ENCODE peak calls at places on chromosomes 2 and 18, in eight cellular contexts. H is GM23248, C is stomach, Y is SJCRH30, A is left lung, T is PC-3, X is neuronal stem cell, S is brain microvascular endothelial cell. L is an unnamed sample.
A peak's percentile ranks its signal among the peaks of the same experiment; 100 is the strongest.

GRCh38 chr2:110755494-110756078 is 23.2 kb downstream of the ACOXL start:
- DNase-seq in H (peak; percentile 34), C (no peak), Y (no peak), A (no peak), T (peak; percentile 51), X (no peak), S (no peak), L (no peak)

GRCh38 chr2:176020400-176020799 is 18.3 kb upstream of the LNPK start:
- DNase-seq in H (no peak), C (no peak), Y (no peak), A (no peak), T (no peak), X (no peak), S (no peak), L (no peak)

GRCh38 chr2:170212625-170213280 is 34.8 kb downstream of the MYO3B start:
- DNase-seq in H (peak; percentile 34), C (no peak), Y (no peak), A (no peak), T (no peak), X (no peak), S (no peak), L (no peak)

GRCh38 chr2:19623488-19623887 is 265.1 kb upstream of the OSR1 start:
- DNase-seq in H (peak; percentile 83), C (no peak), Y (no peak), A (no peak), T (peak; percentile 78), X (no peak), S (peak; percentile 64), L (no peak)

GRCh38 chr2:120464448-120464931 is 118.6 kb downstream of the INHBB start:
- DNase-seq in H (no peak), C (no peak), Y (no peak), A (no peak), T (no peak), X (no peak), S (no peak), L (no peak)

GRCh38 chr2:39913648-39914456 is 134.8 kb upstream of the THUMPD2 start:
- DNase-seq in H (peak; percentile 85), C (no peak), Y (peak; percentile 27), A (no peak), T (peak; percentile 88), X (peak; percentile 62), S (peak; percentile 66), L (no peak)

GRCh38 chr2:235749121-235749780 is 255.4 kb downstream of the AGAP1 start:
- DNase-seq in H (peak; percentile 76), C (no peak), Y (peak; percentile 80), A (no peak), T (no peak), X (no peak), S (peak; percentile 22), L (no peak)

GRCh38 chr2:43345391-43345813 is 119.0 kb upstream of the ZFP36L2 start:
- DNase-seq in H (peak; percentile 19), C (no peak), Y (peak; percentile 90), A (no peak), T (no peak), X (no peak), S (no peak), L (no peak)

GRCh38 chr18:35510071-35511010 is 12.6 kb upstream of the INO80C start:
- DNase-seq in H (no peak), C (no peak), Y (no peak), A (no peak), T (no peak), X (no peak), S (no peak), L (no peak)

GRCh38 chr18:55634545-55634944 is 46.6 kb upstream of the TCF4 start:
- DNase-seq in H (peak; percentile 75), C (no peak), Y (no peak), A (no peak), T (peak; percentile 65), X (no peak), S (peak; percentile 11), L (no peak)

GRCh38 chr2:85777441-85777861 is 23.7 kb downstream of the ATOH8 start:
- DNase-seq in H (no peak), C (no peak), Y (no peak), A (no peak), T (no peak), X (no peak), S (no peak), L (no peak)

GRCh38 chr2:101362316-101362715 is 25.0 kb downstream of the CREG2 start:
- DNase-seq in H (no peak), C (no peak), Y (no peak), A (no peak), T (no peak), X (no peak), S (no peak), L (no peak)

GRCh38 chr2:2189112-2189398 is 142.0 kb downstream of the MYT1L start:
- DNase-seq in H (no peak), C (no peak), Y (no peak), A (no peak), T (no peak), X (no peak), S (no peak), L (no peak)
- H3K27ac ChIP-seq in H (no peak overlapping the region), C (no peak overlapping the region), Y (no peak overlapping the region), A (no peak overlapping the region), T (no peak overlapping the region), X (no peak overlapping the region), S (no peak overlapping the region), L (peak overlapping the region; percentile 68)

GRCh38 chr2:218401834-218402370 is 2.2 kb downstream of the CTDSP1 start:
- DNase-seq in H (no peak), C (no peak), Y (no peak), A (no peak), T (no peak), X (no peak), S (no peak), L (no peak)
- H3K27ac ChIP-seq in H (no peak overlapping the region), C (peak overlapping the region; percentile 98), Y (no peak overlapping the region), A (peak overlapping the region; percentile 99), T (no peak overlapping the region), X (no peak overlapping the region), S (no peak overlapping the region), L (no peak overlapping the region)

GRCh38 chr18:79400091-79400590 is 4.4 kb downstream of the NFATC1 start:
- DNase-seq in H (peak; percentile 77), C (peak; percentile 72), Y (no peak), A (peak; percentile 90), T (peak; percentile 20), X (no peak), S (no peak), L (no peak)
- H3K27ac ChIP-seq in H (no peak overlapping the region), C (peak overlapping the region; percentile 71), Y (no peak overlapping the region), A (peak overlapping the region; percentile 80), T (no peak overlapping the region), X (no peak overlapping the region), S (no peak overlapping the region), L (no peak overlapping the region)

GRCh38 chr2:88896971-88897370 is 205.5 kb downstream of the RPIA start:
- DNase-seq in H (no peak), C (no peak), Y (no peak), A (no peak), T (no peak), X (no peak), S (no peak), L (no peak)
- H3K27ac ChIP-seq in H (no peak overlapping the region), C (no peak overlapping the region), Y (no peak overlapping the region), A (no peak overlapping the region), T (no peak overlapping the region), X (no peak overlapping the region), S (no peak overlapping the region), L (no peak overlapping the region)

GRCh38 chr2:64133354-64133753 is 10.9 kb downstream of the PELI1 start:
- DNase-seq in H (no peak), C (no peak), Y (no peak), A (no peak), T (no peak), X (no peak), S (no peak), L (no peak)

GRCh38 chr2:64137567-64137966 is 6.7 kb downstream of the PELI1 start:
- DNase-seq in H (no peak), C (no peak), Y (no peak), A (no peak), T (no peak), X (no peak), S (no peak), L (no peak)

GRCh38 chr2:64135421-64135820 is 8.8 kb downstream of the PELI1 start:
- DNase-seq in H (peak; percentile 33), C (no peak), Y (no peak), A (no peak), T (no peak), X (no peak), S (no peak), L (no peak)

GRCh38 chr2:64133828-64134227 is 10.4 kb downstream of the PELI1 start:
- DNase-seq in H (peak; percentile 88), C (no peak), Y (no peak), A (no peak), T (peak; percentile 83), X (no peak), S (peak; percentile 40), L (no peak)

GRCh38 chr2:64134813-64135212 is 9.4 kb downstream of the PELI1 start:
- DNase-seq in H (no peak), C (no peak), Y (no peak), A (no peak), T (no peak), X (no peak), S (no peak), L (no peak)
- H3K27ac ChIP-seq in H (no peak overlapping the region), C (no peak overlapping the region), Y (no peak overlapping the region), A (no peak overlapping the region), T (no peak overlapping the region), X (no peak overlapping the region), S (no peak overlapping the region), L (no peak overlapping the region)

GRCh38 chr2:66576381-66577330 is 141.7 kb downstream of the MEIS1 start:
- DNase-seq in H (peak; percentile 68), C (no peak), Y (no peak), A (peak; percentile 73), T (peak; percentile 39), X (no peak), S (no peak), L (no peak)

GRCh38 chr2:66573866-66574265 is 138.9 kb downstream of the MEIS1 start:
- DNase-seq in H (no peak), C (no peak), Y (peak; percentile 18), A (no peak), T (no peak), X (no peak), S (no peak), L (no peak)

GRCh38 chr2:66573412-66573811 is 138.5 kb downstream of the MEIS1 start:
- DNase-seq in H (no peak), C (no peak), Y (no peak), A (no peak), T (no peak), X (no peak), S (no peak), L (no peak)

GRCh38 chr2:66575625-66576371 is 140.9 kb downstream of the MEIS1 start:
- DNase-seq in H (peak; percentile 68), C (no peak), Y (peak; percentile 28), A (peak; percentile 80), T (no peak), X (peak; percentile 56), S (no peak), L (no peak)

GRCh38 chr2:66574701-66575624 is 140.0 kb downstream of the MEIS1 start:
- DNase-seq in H (peak; percentile 90), C (no peak), Y (peak; percentile 87), A (no peak), T (peak; percentile 77), X (peak; percentile 87), S (peak; percentile 42), L (peak; percentile 56)
- H3K27ac ChIP-seq in H (peak overlapping the region; percentile 85), C (peak overlapping the region; percentile 84), Y (peak overlapping the region; percentile 60), A (peak overlapping the region; percentile 95), T (no peak overlapping the region), X (peak overlapping the region; percentile 88), S (no peak overlapping the region), L (peak overlapping the region; percentile 63)